ENCODE peak calls at places on chromosomes 5 and 9, in six cellular contexts. One of them, this sample, is unnamed.

GRCh38 chr9:107153336-107153735 is 129.7 kb upstream of the RAD23B start:
- DNase-seq in foreskin keratinocyte: no peak
- DNase-seq in AG10803: peak
- DNase-seq in neural progenitor cell: no peak
- DNase-seq in AG04449: no peak
- DNase-seq in Calu3: no peak
- DNase-seq in this sample: no peak

GRCh38 chr9:135463140-135463539 is 16.4 kb upstream of the PPP1R26 start:
- DNase-seq in AG10803: peak
- DNase-seq in AG04449: no peak
- DNase-seq in neural progenitor cell: no peak
- DNase-seq in Calu3: no peak
- DNase-seq in foreskin keratinocyte: no peak
- DNase-seq in this sample: no peak

GRCh38 chr5:169861433-169861832 is 118.9 kb downstream of the INSYN2B start:
- DNase-seq in foreskin keratinocyte: no peak
- DNase-seq in AG10803: no peak
- DNase-seq in Calu3: no peak
- DNase-seq in neural progenitor cell: no peak
- DNase-seq in AG04449: no peak
- DNase-seq in this sample: no peak

GRCh38 chr9:80784647-80785046 is 904.7 kb downstream of the TLE1 start:
- DNase-seq in neural progenitor cell: no peak
- DNase-seq in AG04449: no peak
- DNase-seq in AG10803: no peak
- DNase-seq in Calu3: no peak
- DNase-seq in foreskin keratinocyte: no peak
- DNase-seq in this sample: no peak

GRCh38 chr5:134226441-134227192 is 744 bp upstream of the PPP2CA start:
- DNase-seq in foreskin keratinocyte: no peak
- DNase-seq in AG10803: peak
- DNase-seq in Calu3: no peak
- DNase-seq in neural progenitor cell: no peak
- DNase-seq in AG04449: no peak
- DNase-seq in this sample: no peak

GRCh38 chr5:98786178-98786853 is 12.9 kb downstream of the RGMB start:
- DNase-seq in AG10803: no peak
- DNase-seq in neural progenitor cell: no peak
- DNase-seq in AG04449: no peak
- DNase-seq in Calu3: no peak
- DNase-seq in foreskin keratinocyte: no peak
- DNase-seq in this sample: no peak

GRCh38 chr9:114364123-114364522 is 23.7 kb downstream of the AKNA start:
- DNase-seq in AG04449: peak
- DNase-seq in Calu3: no peak
- DNase-seq in foreskin keratinocyte: no peak
- DNase-seq in neural progenitor cell: no peak
- DNase-seq in AG10803: peak
- DNase-seq in this sample: no peak

GRCh38 chr9:115202960-115203751 is 85.2 kb upstream of the TNC start:
- DNase-seq in Calu3: no peak
- DNase-seq in foreskin keratinocyte: no peak
- DNase-seq in AG10803: peak
- DNase-seq in AG04449: peak
- DNase-seq in neural progenitor cell: no peak
- DNase-seq in this sample: no peak

GRCh38 chr9:136775191-136775590 is 10.9 kb upstream of the LCN15 start:
- DNase-seq in Calu3: no peak
- DNase-seq in foreskin keratinocyte: no peak
- DNase-seq in AG10803: no peak
- DNase-seq in AG04449: no peak
- DNase-seq in neural progenitor cell: no peak
- DNase-seq in this sample: no peak

GRCh38 chr5:175922192-175922885 is 45.8 kb downstream of the THOC3 start:
- DNase-seq in neural progenitor cell: no peak
- DNase-seq in AG04449: peak
- DNase-seq in AG10803: peak
- DNase-seq in foreskin keratinocyte: peak
- DNase-seq in Calu3: no peak
- DNase-seq in this sample: no peak

GRCh38 chr5:43309657-43310056 is 3.6 kb downstream of the HMGCS1 start:
- DNase-seq in AG10803: no peak
- DNase-seq in foreskin keratinocyte: no peak
- DNase-seq in Calu3: peak
- DNase-seq in AG04449: no peak
- DNase-seq in neural progenitor cell: peak
- DNase-seq in this sample: no peak

GRCh38 chr9:34010979-34011378 is 37.7 kb downstream of the UBAP2 start:
- DNase-seq in AG10803: no peak
- DNase-seq in AG04449: no peak
- DNase-seq in neural progenitor cell: no peak
- DNase-seq in Calu3: no peak
- DNase-seq in foreskin keratinocyte: no peak
- DNase-seq in this sample: no peak

GRCh38 chr5:153745778-153746420 is 255.4 kb downstream of the GRIA1 start:
- DNase-seq in neural progenitor cell: no peak
- DNase-seq in AG04449: no peak
- DNase-seq in Calu3: no peak
- DNase-seq in foreskin keratinocyte: no peak
- DNase-seq in AG10803: no peak
- DNase-seq in this sample: no peak

GRCh38 chr5:177474845-177475562 is 1.6 kb upstream of the DBN1 start:
- DNase-seq in AG10803: no peak
- DNase-seq in Calu3: no peak
- DNase-seq in neural progenitor cell: no peak
- DNase-seq in AG04449: no peak
- DNase-seq in foreskin keratinocyte: no peak
- DNase-seq in this sample: no peak

GRCh38 chr5:43231977-43232376 is 40.0 kb downstream of the NIM1K start:
- DNase-seq in AG04449: no peak
- DNase-seq in neural progenitor cell: no peak
- DNase-seq in foreskin keratinocyte: no peak
- DNase-seq in Calu3: peak
- DNase-seq in AG10803: peak
- DNase-seq in this sample: no peak

GRCh38 chr5:178113141-178113787 is at the start of gene N4BP3:
- DNase-seq in neural progenitor cell: peak
- DNase-seq in Calu3: peak
- DNase-seq in AG10803: peak
- DNase-seq in AG04449: no peak
- DNase-seq in foreskin keratinocyte: peak
- DNase-seq in this sample: peak

GRCh38 chr9:116288658-116289057 is 135.1 kb downstream of the PAPPA start:
- DNase-seq in AG10803: peak
- DNase-seq in foreskin keratinocyte: peak
- DNase-seq in neural progenitor cell: no peak
- DNase-seq in Calu3: peak
- DNase-seq in AG04449: peak
- DNase-seq in this sample: no peak

GRCh38 chr9:120395374-120395773 is 184.6 kb downstream of the CDK5RAP2 start:
- DNase-seq in AG04449: no peak
- DNase-seq in AG10803: no peak
- DNase-seq in Calu3: no peak
- DNase-seq in neural progenitor cell: no peak
- DNase-seq in foreskin keratinocyte: no peak
- DNase-seq in this sample: no peak

GRCh38 chr5:41268894-41269293 is 55.6 kb upstream of the C6 start:
- DNase-seq in Calu3: no peak
- DNase-seq in neural progenitor cell: no peak
- DNase-seq in AG10803: no peak
- DNase-seq in foreskin keratinocyte: no peak
- DNase-seq in AG04449: no peak
- DNase-seq in this sample: no peak

GRCh38 chr5:140041492-140042421 is 1.3 kb downstream of the NRG2 start:
- DNase-seq in AG04449: no peak
- DNase-seq in foreskin keratinocyte: no peak
- DNase-seq in neural progenitor cell: peak
- DNase-seq in AG10803: peak
- DNase-seq in Calu3: peak
- DNase-seq in this sample: peak

GRCh38 chr5:173101245-173101644 is 43.1 kb upstream of the BNIP1 start:
- DNase-seq in foreskin keratinocyte: no peak
- DNase-seq in neural progenitor cell: no peak
- DNase-seq in AG10803: no peak
- DNase-seq in AG04449: no peak
- DNase-seq in Calu3: no peak
- DNase-seq in this sample: no peak

GRCh38 chr5:116557669-116558271 is 16.9 kb downstream of the SEMA6A start:
- DNase-seq in foreskin keratinocyte: no peak
- DNase-seq in AG04449: no peak
- DNase-seq in AG10803: peak
- DNase-seq in Calu3: peak
- DNase-seq in neural progenitor cell: peak
- DNase-seq in this sample: no peak

GRCh38 chr5:161544350-161544765 is 2.2 kb downstream of the GABRB2 start:
- DNase-seq in neural progenitor cell: peak
- DNase-seq in AG04449: no peak
- DNase-seq in AG10803: peak
- DNase-seq in foreskin keratinocyte: no peak
- DNase-seq in Calu3: peak
- DNase-seq in this sample: peak

GRCh38 chr9:116796669-116797068 is 109.6 kb downstream of the TRIM32 start:
- DNase-seq in AG10803: no peak
- DNase-seq in foreskin keratinocyte: no peak
- DNase-seq in AG04449: no peak
- DNase-seq in Calu3: no peak
- DNase-seq in neural progenitor cell: no peak
- DNase-seq in this sample: no peak

GRCh38 chr5:35618297-35618636 is 604 bp downstream of the SPEF2 start:
- DNase-seq in neural progenitor cell: no peak
- DNase-seq in Calu3: no peak
- DNase-seq in AG10803: peak
- DNase-seq in foreskin keratinocyte: no peak
- DNase-seq in AG04449: no peak
- DNase-seq in this sample: no peak

GRCh38 chr9:94135222-94135621 is 51.0 kb downstream of the PTPDC1 start:
- DNase-seq in AG10803: peak
- DNase-seq in foreskin keratinocyte: peak
- DNase-seq in neural progenitor cell: no peak
- DNase-seq in Calu3: no peak
- DNase-seq in AG04449: peak
- DNase-seq in this sample: no peak

DNA sequence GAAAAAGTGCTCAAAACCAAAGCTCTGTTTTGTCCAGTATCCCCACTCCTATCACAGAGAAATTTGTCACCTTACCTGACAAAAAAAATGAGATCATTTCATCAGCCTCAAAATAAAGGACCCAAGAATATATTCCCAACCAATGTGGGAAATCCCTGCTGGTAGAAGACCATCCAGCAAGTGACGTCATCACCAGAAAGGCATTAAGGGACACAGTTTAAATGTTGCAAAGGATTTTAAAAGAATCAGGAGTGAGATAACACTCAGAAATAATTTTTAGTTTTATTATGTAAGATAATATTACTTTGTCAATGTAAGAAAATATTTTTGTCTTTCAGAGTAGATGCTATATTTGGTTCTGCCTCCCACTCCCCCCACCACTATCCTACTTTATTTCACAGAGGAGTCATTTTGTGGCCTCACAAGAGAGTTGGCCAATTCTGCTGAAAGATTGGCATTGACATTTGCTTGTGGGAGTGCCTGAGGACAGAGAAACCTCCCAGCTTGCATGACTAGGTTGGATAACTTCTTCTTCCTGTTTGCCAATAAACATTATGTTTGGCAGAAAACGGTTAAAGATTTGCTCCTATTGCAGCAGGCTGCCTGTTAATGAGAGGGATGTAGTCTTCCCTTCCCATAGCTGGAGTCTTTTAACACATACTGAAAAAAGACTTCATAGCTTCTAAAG is 288.6 kb upstream of the DAB2 start:
- DNase-seq in Calu3: no peak
- DNase-seq in AG10803: peak
- DNase-seq in foreskin keratinocyte: no peak
- DNase-seq in AG04449: no peak
- DNase-seq in neural progenitor cell: no peak
- DNase-seq in this sample: no peak
- TF ChIP-seq CTCF in Calu3: no peak
- TF ChIP-seq CTCF in AG10803: no peak
- TF ChIP-seq CTCF in foreskin keratinocyte: no peak
- TF ChIP-seq CTCF in AG04449: no peak
- TF ChIP-seq CTCF in neural progenitor cell: no peak
- TF ChIP-seq CTCF in this sample: no peak

DNA sequence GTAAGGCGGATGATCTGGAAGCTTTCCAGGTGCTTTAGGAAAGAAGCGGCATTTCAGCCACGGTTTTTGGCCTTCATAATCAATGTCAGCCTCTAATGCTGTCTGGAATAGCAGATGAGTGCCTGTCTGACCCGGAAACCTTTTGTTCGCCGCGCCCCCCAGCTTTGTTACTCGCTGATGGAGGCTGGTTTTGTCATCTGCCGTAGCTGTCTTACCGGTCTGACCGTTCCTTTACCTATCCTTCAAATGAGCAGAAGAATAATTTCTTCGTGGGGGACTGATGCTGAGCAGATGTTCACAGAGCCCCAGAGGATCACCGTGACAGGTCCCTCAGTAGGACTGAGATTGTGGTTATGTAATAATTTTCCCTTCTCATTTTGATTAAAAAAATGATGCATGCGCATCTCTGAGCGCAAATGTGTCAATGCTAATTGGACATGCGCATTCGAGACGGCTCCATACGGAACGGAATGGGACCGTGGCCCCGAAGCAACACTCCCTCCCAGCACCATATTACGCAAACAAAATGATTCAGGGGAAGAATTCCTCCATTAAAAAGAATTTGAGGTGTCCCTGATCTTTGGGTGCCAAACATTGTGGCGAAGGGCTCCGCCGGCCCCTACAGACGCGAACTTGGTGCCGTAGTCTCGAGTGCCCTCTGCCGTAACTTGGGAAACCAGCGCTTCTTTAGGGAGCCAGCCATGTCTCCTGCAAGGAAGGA is 27.6 kb downstream of the TLX3 start:
- DNase-seq in AG04449: peak
- DNase-seq in Calu3: peak
- DNase-seq in foreskin keratinocyte: peak
- DNase-seq in neural progenitor cell: peak
- DNase-seq in AG10803: peak
- DNase-seq in this sample: no peak
- TF ChIP-seq CTCF in AG04449: peak
- TF ChIP-seq CTCF in Calu3: peak
- TF ChIP-seq CTCF in foreskin keratinocyte: peak
- TF ChIP-seq CTCF in neural progenitor cell: peak
- TF ChIP-seq CTCF in AG10803: peak
- TF ChIP-seq CTCF in this sample: peak

GRCh38 chr9:35836595-35836994 is 7.6 kb downstream of the TMEM8B start:
- DNase-seq in AG10803: no peak
- DNase-seq in Calu3: no peak
- DNase-seq in foreskin keratinocyte: no peak
- DNase-seq in AG04449: no peak
- DNase-seq in neural progenitor cell: no peak
- DNase-seq in this sample: no peak
- TF ChIP-seq CTCF in AG10803: no peak
- TF ChIP-seq CTCF in Calu3: no peak
- TF ChIP-seq CTCF in foreskin keratinocyte: no peak
- TF ChIP-seq CTCF in AG04449: no peak
- TF ChIP-seq CTCF in neural progenitor cell: no peak
- TF ChIP-seq CTCF in this sample: no peak

GRCh38 chr9:126692041-126692758 is 78.5 kb downstream of the LMX1B start:
- DNase-seq in neural progenitor cell: peak
- DNase-seq in Calu3: no peak
- DNase-seq in foreskin keratinocyte: no peak
- DNase-seq in AG10803: no peak
- DNase-seq in AG04449: no peak
- DNase-seq in this sample: no peak
- TF ChIP-seq CTCF in neural progenitor cell: no peak
- TF ChIP-seq CTCF in Calu3: no peak
- TF ChIP-seq CTCF in foreskin keratinocyte: no peak
- TF ChIP-seq CTCF in AG10803: no peak
- TF ChIP-seq CTCF in AG04449: no peak
- TF ChIP-seq CTCF in this sample: no peak

GRCh38 chr5:1540166-1540565 is 16.4 kb upstream of the LPCAT1 start:
- DNase-seq in AG10803: no peak
- DNase-seq in Calu3: no peak
- DNase-seq in AG04449: no peak
- DNase-seq in foreskin keratinocyte: no peak
- DNase-seq in neural progenitor cell: no peak
- DNase-seq in this sample: no peak
- TF ChIP-seq CTCF in AG10803: no peak
- TF ChIP-seq CTCF in Calu3: no peak
- TF ChIP-seq CTCF in AG04449: no peak
- TF ChIP-seq CTCF in foreskin keratinocyte: peak
- TF ChIP-seq CTCF in neural progenitor cell: no peak
- TF ChIP-seq CTCF in this sample: peak